ENCODE peak calls at places on chromosomes 16 and 17, in seven cellular contexts. C is SJSA1; U is tibial nerve; K is OCI-LY7; D is thoracic aorta; H is CD8-positive, alpha-beta memory T cell; P is fibroblast of lung. W is an unnamed sample.

GRCh38 chr16:80788016-80788415 is 16.4 kb downstream of the CDYL2 start:
- DNase-seq in D (no peak), C (no peak), P (peak; percentile 63), U (no peak), K (no peak), H (no peak), W (no peak)

GRCh38 chr17:61947367-61948078 is 19.7 kb upstream of the INTS2 start:
- DNase-seq in K (no peak), U (no peak), C (no peak), P (no peak), D (no peak), H (no peak), W (no peak)

GRCh38 chr16:30066882-30067583 is 1.5 kb downstream of the ALDOA start:
- DNase-seq in C (no peak), H (no peak), P (no peak), D (no peak), K (no peak), U (no peak), W (no peak)

GRCh38 chr16:51056331-51056730 is 94.7 kb downstream of the SALL1 start:
- DNase-seq in U (no peak), C (no peak), D (no peak), H (no peak), P (no peak), K (no peak), W (no peak)

GRCh38 chr16:72172105-72173034 is at the start of gene PMFBP1:
- DNase-seq in K (peak; percentile 86), U (peak; percentile 56), H (no peak), D (peak; percentile 29), P (peak; percentile 85), C (peak; percentile 24), W (peak; percentile 3)

GRCh38 chr17:75576661-75577060 is 10.9 kb upstream of the MYO15B start:
- DNase-seq in C (no peak), P (no peak), H (no peak), K (no peak), U (no peak), D (no peak), W (no peak)

GRCh38 chr16:21001262-21001661 is 100.7 kb downstream of the LYRM1 start:
- DNase-seq in C (no peak), H (no peak), K (peak; percentile 13), P (peak; percentile 1), U (no peak), D (no peak), W (peak; percentile 32)

GRCh38 chr17:69581061-69581955 is 166.8 kb downstream of the MAP2K6 start:
- DNase-seq in U (no peak), C (peak; percentile 81), H (peak; percentile 57), K (peak; percentile 100), D (no peak), P (peak; percentile 46), W (no peak)

GRCh38 chr16:80273635-80274538 is 266.9 kb upstream of the DYNLRB2 start:
- DNase-seq in C (peak; percentile 28), U (no peak), P (peak; percentile 88), K (no peak), D (no peak), H (no peak), W (no peak)

GRCh38 chr16:48053346-48053745 is 102.4 kb downstream of the ABCC12 start:
- DNase-seq in C (no peak), K (no peak), U (no peak), P (peak; percentile 82), H (no peak), D (no peak), W (no peak)

GRCh38 chr16:4538067-4538385 is 547 bp downstream of the CDIP1 start:
- DNase-seq in U (no peak), H (no peak), C (no peak), P (no peak), D (no peak), K (no peak), W (no peak)

GRCh38 chr16:711548-712320 is 3.2 kb upstream of the METRN start:
- DNase-seq in P (peak; percentile 44), U (peak; percentile 55), D (no peak), H (peak; percentile 72), C (peak; percentile 62), K (peak; percentile 82), W (peak; percentile 86)

GRCh38 chr16:21599994-21600773 is 807 bp downstream of the METTL9 start:
- DNase-seq in U (no peak), D (no peak), C (peak; percentile 47), P (peak; percentile 50), K (peak; percentile 69), H (no peak), W (peak; percentile 5)

GRCh38 chr17:82382933-82383255 is 11.3 kb downstream of the UTS2R start:
- DNase-seq in H (no peak), U (no peak), C (no peak), P (no peak), D (no peak), K (no peak), W (no peak)

GRCh38 chr17:8837438-8838075 is 29.9 kb downstream of the PIK3R6 start:
- DNase-seq in K (no peak), C (no peak), D (no peak), P (no peak), U (no peak), H (no peak), W (no peak)

GRCh38 chr16:83248735-83249469 is 558.9 kb upstream of the HSBP1 start:
- DNase-seq in D (no peak), H (no peak), K (no peak), P (peak; percentile 7), C (no peak), U (no peak), W (no peak)

GRCh38 chr17:78416311-78416711 is 37.9 kb downstream of the PGS1 start:
- DNase-seq in U (no peak), C (no peak), K (no peak), D (no peak), P (peak; percentile 63), H (no peak), W (peak; percentile 87)

GRCh38 chr17:78415821-78416301 is 37.4 kb downstream of the PGS1 start:
- DNase-seq in K (no peak), U (no peak), C (no peak), D (no peak), H (no peak), P (peak; percentile 24), W (no peak)

GRCh38 chr17:78416791-78417530 is 38.5 kb downstream of the PGS1 start:
- DNase-seq in C (peak; percentile 87), U (peak; percentile 41), K (no peak), D (no peak), H (no peak), P (no peak), W (peak; percentile 84)

GRCh38 chr17:78418627-78419026 is 40.2 kb downstream of the PGS1 start:
- DNase-seq in U (no peak), C (no peak), K (no peak), P (no peak), H (no peak), D (no peak), W (no peak)

DNA sequence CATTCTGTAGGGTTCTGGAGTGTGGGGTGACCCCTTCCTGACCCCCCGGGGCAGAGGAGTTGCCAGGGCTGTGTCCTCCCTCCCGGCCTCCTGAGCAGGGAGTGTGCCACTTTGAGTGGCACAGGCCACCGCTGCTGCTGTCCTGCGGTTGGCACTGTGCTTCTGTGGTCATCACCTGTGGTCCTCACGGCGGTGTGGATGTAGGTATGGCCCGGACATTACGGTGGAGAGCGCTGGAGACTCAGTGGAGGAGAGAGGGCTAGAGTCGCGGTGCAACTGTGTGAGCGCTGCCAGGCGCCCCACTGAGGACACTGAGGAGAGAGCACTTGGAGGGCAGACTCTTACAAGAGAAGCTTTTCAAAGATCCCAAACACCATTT is 39.1 kb downstream of the PGS1 start:
- DNase-seq in K (no peak), P (no peak), H (no peak), U (no peak), C (no peak), D (no peak), W (no peak)
- H3K4me1 ChIP-seq in K (peaks cover 4% of the 10 kb centered on the region), P (peaks cover 2% of the 10 kb centered on the region), H (peaks cover 53% of the 10 kb centered on the region), U (peaks cover 53% of the 10 kb centered on the region), C (peaks cover 52% of the 10 kb centered on the region), D (no peaks in the 10 kb centered on the region), W (peaks cover 76% of the 10 kb centered on the region)

DNA sequence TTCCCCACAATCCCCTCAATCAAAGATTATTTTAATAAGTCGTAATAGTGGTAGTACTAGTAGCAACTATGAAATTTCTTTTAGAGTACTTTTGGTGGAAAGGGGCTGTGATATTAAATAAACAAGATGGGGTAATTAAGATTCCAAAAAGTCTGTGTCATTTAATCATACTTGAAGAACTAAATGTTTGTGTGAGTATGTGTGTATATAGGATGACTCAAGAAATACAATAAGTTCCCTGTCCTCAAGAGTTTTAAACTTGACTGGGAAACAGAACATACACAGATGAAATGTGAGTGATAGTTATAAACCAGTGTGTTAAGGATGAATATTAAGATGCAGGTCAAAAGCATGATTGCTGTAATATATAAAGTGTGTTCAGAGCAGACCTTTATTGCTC is 2.3 kb downstream of the ALDH3A2 start:
- DNase-seq in H (no peak), C (peak; percentile 40), D (no peak), P (peak; percentile 49), U (no peak), K (no peak), W (no peak)
- H3K4me1 ChIP-seq in H (peaks cover 20% of the 10 kb centered on the region), C (peaks cover 45% of the 10 kb centered on the region), D (peaks cover 38% of the 10 kb centered on the region), P (peaks cover 12% of the 10 kb centered on the region), U (peaks cover 28% of the 10 kb centered on the region), K (peaks cover 32% of the 10 kb centered on the region), W (peaks cover 16% of the 10 kb centered on the region)

GRCh38 chr17:43176119-43176570 is 5.1 kb downstream of the NBR1 start:
- DNase-seq in K (no peak), U (no peak), P (no peak), H (no peak), C (no peak), D (no peak), W (no peak)
- H3K4me1 ChIP-seq in K (peaks cover 23% of the 10 kb centered on the region), U (peaks cover 49% of the 10 kb centered on the region), P (peaks cover 11% of the 10 kb centered on the region), H (peaks cover 40% of the 10 kb centered on the region), C (peaks cover 29% of the 10 kb centered on the region), D (peaks cover 42% of the 10 kb centered on the region), W (peaks cover 6% of the 10 kb centered on the region)

GRCh38 chr16:89408315-89408714 is 82.0 kb downstream of the ANKRD11 start:
- DNase-seq in P (no peak), U (no peak), K (no peak), C (no peak), D (no peak), H (no peak), W (no peak)

GRCh38 chr16:89410794-89411309 is 79.5 kb downstream of the ANKRD11 start:
- DNase-seq in U (peak; percentile 43), P (peak; percentile 89), H (no peak), D (peak; percentile 31), C (peak; percentile 60), K (no peak), W (peak; percentile 82)

GRCh38 chr16:89407925-89408300 is 82.4 kb downstream of the ANKRD11 start:
- DNase-seq in P (no peak), K (no peak), D (no peak), C (no peak), U (no peak), H (no peak), W (no peak)

GRCh38 chr16:89410322-89410721 is 80.0 kb downstream of the ANKRD11 start:
- DNase-seq in U (no peak), C (no peak), H (no peak), D (no peak), P (no peak), K (no peak), W (no peak)

DNA sequence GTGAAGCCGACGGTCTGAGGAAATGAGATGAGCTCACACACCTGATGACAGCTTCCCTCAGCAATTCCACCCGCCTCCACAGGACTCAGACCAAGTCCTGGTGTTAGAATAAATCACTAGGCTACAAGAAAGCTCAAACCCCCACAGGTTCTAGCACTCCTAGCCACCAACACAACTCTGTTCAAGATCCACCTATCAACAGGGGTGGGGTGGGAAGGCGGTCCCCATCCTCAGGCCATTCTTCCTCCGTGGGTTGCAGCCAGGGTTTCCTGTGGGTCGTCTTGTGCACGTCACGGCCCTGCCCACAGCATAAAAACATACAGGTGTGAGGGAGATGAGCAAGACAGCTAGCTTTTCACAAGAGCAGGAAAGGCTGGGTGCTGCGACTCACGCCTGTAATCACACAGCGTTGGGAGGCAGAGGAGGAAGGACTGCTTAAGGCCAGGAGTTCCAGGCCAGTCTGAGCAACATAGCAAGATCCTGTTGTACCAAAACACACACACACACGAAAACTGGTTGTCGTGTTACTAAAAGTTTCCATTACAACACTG is 81.1 kb downstream of the ANKRD11 start:
- DNase-seq in H (peak; percentile 91), U (no peak), K (no peak), C (no peak), D (no peak), P (peak; percentile 49), W (no peak)
- H3K4me1 ChIP-seq in H (peaks cover 98% of the 10 kb centered on the region), U (peaks cover 86% of the 10 kb centered on the region), K (peaks cover 28% of the 10 kb centered on the region), C (peaks cover 17% of the 10 kb centered on the region), D (peaks cover 56% of the 10 kb centered on the region), P (peaks cover 20% of the 10 kb centered on the region), W (peaks cover 43% of the 10 kb centered on the region)